ENCODE peak calls at places on chromosomes 12 and 14, in nine cellular contexts. One of them, this sample, is unnamed.

GRCh38 chr14:72961579-72962335 is 35.5 kb downstream of the DCAF4 start:
- DNase-seq in transverse colon: no peak
- DNase-seq in stomach: no peak
- DNase-seq in esophagus muscularis mucosa: no peak
- DNase-seq in K562: no peak
- DNase-seq in HepG2: no peak
- DNase-seq in suprapubic skin: no peak
- DNase-seq in GM12878: no peak
- DNase-seq in upper lobe of left lung: no peak
- DNase-seq in this sample: no peak

GRCh38 chr14:77203611-77204456 is 22.2 kb downstream of the TMEM63C start:
- DNase-seq in transverse colon: no peak
- DNase-seq in stomach: no peak
- DNase-seq in esophagus muscularis mucosa: no peak
- DNase-seq in K562: no peak
- DNase-seq in HepG2: no peak
- DNase-seq in suprapubic skin: no peak
- DNase-seq in GM12878: no peak
- DNase-seq in upper lobe of left lung: no peak
- DNase-seq in this sample: no peak

GRCh38 chr12:2177751-2178150 is 125.0 kb downstream of the CACNA1C start:
- DNase-seq in transverse colon: no peak
- DNase-seq in stomach: no peak
- DNase-seq in esophagus muscularis mucosa: no peak
- DNase-seq in K562: no peak
- DNase-seq in HepG2: no peak
- DNase-seq in suprapubic skin: no peak
- DNase-seq in GM12878: no peak
- DNase-seq in upper lobe of left lung: no peak
- DNase-seq in this sample: peak

GRCh38 chr14:56953884-56954283 is 143.6 kb upstream of the OTX2 start:
- DNase-seq in transverse colon: no peak
- DNase-seq in stomach: no peak
- DNase-seq in esophagus muscularis mucosa: no peak
- DNase-seq in K562: no peak
- DNase-seq in HepG2: no peak
- DNase-seq in suprapubic skin: no peak
- DNase-seq in GM12878: no peak
- DNase-seq in upper lobe of left lung: no peak
- DNase-seq in this sample: no peak

GRCh38 chr14:105930572-105930971 is 404.2 kb downstream of the TMEM121 start:
- DNase-seq in transverse colon: no peak
- DNase-seq in stomach: no peak
- DNase-seq in esophagus muscularis mucosa: no peak
- DNase-seq in K562: no peak
- DNase-seq in HepG2: no peak
- DNase-seq in suprapubic skin: peak
- DNase-seq in GM12878: no peak
- DNase-seq in upper lobe of left lung: no peak
- DNase-seq in this sample: peak

GRCh38 chr14:39266589-39266870 is 32.8 kb downstream of the MIA2 start:
- DNase-seq in transverse colon: peak
- DNase-seq in stomach: peak
- DNase-seq in esophagus muscularis mucosa: no peak
- DNase-seq in K562: no peak
- DNase-seq in HepG2: peak
- DNase-seq in suprapubic skin: peak
- DNase-seq in GM12878: no peak
- DNase-seq in upper lobe of left lung: no peak
- DNase-seq in this sample: peak

GRCh38 chr14:56297449-56297848 is 179.2 kb downstream of the PELI2 start:
- DNase-seq in transverse colon: no peak
- DNase-seq in stomach: no peak
- DNase-seq in esophagus muscularis mucosa: no peak
- DNase-seq in K562: no peak
- DNase-seq in HepG2: no peak
- DNase-seq in suprapubic skin: no peak
- DNase-seq in GM12878: no peak
- DNase-seq in upper lobe of left lung: no peak
- DNase-seq in this sample: no peak

GRCh38 chr14:68807148-68807600 is 14.3 kb upstream of the ZFP36L1 start:
- DNase-seq in transverse colon: no peak
- DNase-seq in stomach: peak
- DNase-seq in esophagus muscularis mucosa: peak
- DNase-seq in K562: peak
- DNase-seq in HepG2: peak
- DNase-seq in suprapubic skin: no peak
- DNase-seq in GM12878: no peak
- DNase-seq in upper lobe of left lung: no peak
- DNase-seq in this sample: peak

GRCh38 chr14:30005114-30005698 is 77.6 kb upstream of the PRKD1 start:
- DNase-seq in transverse colon: no peak
- DNase-seq in stomach: no peak
- DNase-seq in esophagus muscularis mucosa: no peak
- DNase-seq in K562: peak
- DNase-seq in HepG2: peak
- DNase-seq in suprapubic skin: no peak
- DNase-seq in GM12878: no peak
- DNase-seq in upper lobe of left lung: no peak
- DNase-seq in this sample: no peak

GRCh38 chr12:79978692-79979091 is 43.8 kb upstream of the PPP1R12A start:
- DNase-seq in transverse colon: no peak
- DNase-seq in stomach: no peak
- DNase-seq in esophagus muscularis mucosa: no peak
- DNase-seq in K562: no peak
- DNase-seq in HepG2: no peak
- DNase-seq in suprapubic skin: no peak
- DNase-seq in GM12878: no peak
- DNase-seq in upper lobe of left lung: no peak
- DNase-seq in this sample: no peak

GRCh38 chr14:73472182-73473114 is 14.1 kb upstream of the NUMB start:
- DNase-seq in transverse colon: no peak
- DNase-seq in stomach: no peak
- DNase-seq in esophagus muscularis mucosa: no peak
- DNase-seq in K562: peak
- DNase-seq in HepG2: peak
- DNase-seq in suprapubic skin: no peak
- DNase-seq in GM12878: peak
- DNase-seq in upper lobe of left lung: no peak
- DNase-seq in this sample: no peak

DNA sequence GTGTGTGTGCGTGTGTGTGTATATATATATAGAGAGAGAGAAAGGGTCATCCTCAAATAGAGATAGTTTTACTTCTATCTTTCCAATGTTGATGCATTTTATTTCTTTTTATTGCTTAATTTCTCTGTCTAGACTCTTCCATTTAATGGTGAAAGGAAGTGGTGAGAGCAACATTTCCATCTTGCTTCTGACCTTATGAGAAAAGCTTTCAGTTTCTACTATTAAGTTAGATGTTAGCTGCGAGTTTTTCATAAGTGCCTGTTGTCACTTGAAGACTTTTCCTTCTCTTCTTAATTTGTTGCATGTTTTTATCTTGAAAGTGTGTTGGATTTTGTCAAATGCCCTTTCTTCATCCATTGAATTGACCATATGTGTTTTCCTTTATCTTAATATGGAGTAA is 304.4 kb upstream of the FAR2 start:
- DNase-seq in transverse colon: no peak
- DNase-seq in stomach: no peak
- DNase-seq in esophagus muscularis mucosa: no peak
- DNase-seq in K562: no peak
- DNase-seq in HepG2: no peak
- DNase-seq in suprapubic skin: no peak
- DNase-seq in GM12878: no peak
- DNase-seq in upper lobe of left lung: no peak
- DNase-seq in this sample: no peak
- TF ChIP-seq POLR2A in transverse colon: no peak
- TF ChIP-seq POLR2A in stomach: no peak
- TF ChIP-seq POLR2A in esophagus muscularis mucosa: no peak
- TF ChIP-seq POLR2A in K562: no peak
- TF ChIP-seq POLR2A in HepG2: no peak
- TF ChIP-seq POLR2A in suprapubic skin: no peak
- TF ChIP-seq POLR2A in GM12878: no peak
- TF ChIP-seq POLR2A in upper lobe of left lung: no peak
- TF ChIP-seq POLR2A in this sample: no peak

GRCh38 chr14:81172881-81173280 is 47.9 kb downstream of the GTF2A1 start:
- DNase-seq in transverse colon: no peak
- DNase-seq in stomach: no peak
- DNase-seq in esophagus muscularis mucosa: no peak
- DNase-seq in K562: no peak
- DNase-seq in HepG2: no peak
- DNase-seq in suprapubic skin: no peak
- DNase-seq in GM12878: no peak
- DNase-seq in upper lobe of left lung: no peak
- DNase-seq in this sample: no peak

GRCh38 chr14:81170104-81170828 is 50.5 kb downstream of the GTF2A1 start:
- DNase-seq in transverse colon: peak
- DNase-seq in stomach: peak
- DNase-seq in esophagus muscularis mucosa: peak
- DNase-seq in K562: peak
- DNase-seq in HepG2: peak
- DNase-seq in suprapubic skin: peak
- DNase-seq in GM12878: peak
- DNase-seq in upper lobe of left lung: peak
- DNase-seq in this sample: peak

GRCh38 chr14:81170829-81171195 is 49.9 kb downstream of the GTF2A1 start:
- DNase-seq in transverse colon: no peak
- DNase-seq in stomach: no peak
- DNase-seq in esophagus muscularis mucosa: no peak
- DNase-seq in K562: no peak
- DNase-seq in HepG2: no peak
- DNase-seq in suprapubic skin: no peak
- DNase-seq in GM12878: no peak
- DNase-seq in upper lobe of left lung: no peak
- DNase-seq in this sample: no peak

GRCh38 chr14:81169711-81170103 is 51.1 kb downstream of the GTF2A1 start:
- DNase-seq in transverse colon: peak
- DNase-seq in stomach: peak
- DNase-seq in esophagus muscularis mucosa: no peak
- DNase-seq in K562: no peak
- DNase-seq in HepG2: no peak
- DNase-seq in suprapubic skin: peak
- DNase-seq in GM12878: no peak
- DNase-seq in upper lobe of left lung: no peak
- DNase-seq in this sample: peak

GRCh38 chr14:81172353-81172752 is 48.4 kb downstream of the GTF2A1 start:
- DNase-seq in transverse colon: no peak
- DNase-seq in stomach: no peak
- DNase-seq in esophagus muscularis mucosa: no peak
- DNase-seq in K562: no peak
- DNase-seq in HepG2: no peak
- DNase-seq in suprapubic skin: no peak
- DNase-seq in GM12878: no peak
- DNase-seq in upper lobe of left lung: no peak
- DNase-seq in this sample: no peak
- TF ChIP-seq EP300 in transverse colon: no peak
- TF ChIP-seq EP300 in stomach: no peak
- TF ChIP-seq EP300 in esophagus muscularis mucosa: no peak
- TF ChIP-seq EP300 in K562: no peak
- TF ChIP-seq EP300 in HepG2: no peak
- TF ChIP-seq EP300 in suprapubic skin: no peak
- TF ChIP-seq EP300 in GM12878: no peak
- TF ChIP-seq EP300 in upper lobe of left lung: no peak
- TF ChIP-seq EP300 in this sample: no peak

GRCh38 chr14:101290681-101291080 is 270.6 kb upstream of the DIO3 start:
- DNase-seq in transverse colon: no peak
- DNase-seq in stomach: no peak
- DNase-seq in esophagus muscularis mucosa: no peak
- DNase-seq in K562: no peak
- DNase-seq in HepG2: no peak
- DNase-seq in suprapubic skin: no peak
- DNase-seq in GM12878: no peak
- DNase-seq in upper lobe of left lung: no peak
- DNase-seq in this sample: no peak

GRCh38 chr14:101288436-101289229 is 272.7 kb upstream of the DIO3 start:
- DNase-seq in transverse colon: no peak
- DNase-seq in stomach: no peak
- DNase-seq in esophagus muscularis mucosa: peak
- DNase-seq in K562: no peak
- DNase-seq in HepG2: peak
- DNase-seq in suprapubic skin: no peak
- DNase-seq in GM12878: no peak
- DNase-seq in upper lobe of left lung: no peak
- DNase-seq in this sample: no peak

GRCh38 chr14:101289911-101290310 is 271.4 kb upstream of the DIO3 start:
- DNase-seq in transverse colon: no peak
- DNase-seq in stomach: no peak
- DNase-seq in esophagus muscularis mucosa: no peak
- DNase-seq in K562: no peak
- DNase-seq in HepG2: no peak
- DNase-seq in suprapubic skin: no peak
- DNase-seq in GM12878: no peak
- DNase-seq in upper lobe of left lung: no peak
- DNase-seq in this sample: no peak

GRCh38 chr14:101291390-101291789 is 269.9 kb upstream of the DIO3 start:
- DNase-seq in transverse colon: no peak
- DNase-seq in stomach: no peak
- DNase-seq in esophagus muscularis mucosa: peak
- DNase-seq in K562: no peak
- DNase-seq in HepG2: no peak
- DNase-seq in suprapubic skin: no peak
- DNase-seq in GM12878: no peak
- DNase-seq in upper lobe of left lung: no peak
- DNase-seq in this sample: no peak

GRCh38 chr14:101289230-101289690 is 272.0 kb upstream of the DIO3 start:
- DNase-seq in transverse colon: peak
- DNase-seq in stomach: no peak
- DNase-seq in esophagus muscularis mucosa: peak
- DNase-seq in K562: no peak
- DNase-seq in HepG2: peak
- DNase-seq in suprapubic skin: no peak
- DNase-seq in GM12878: no peak
- DNase-seq in upper lobe of left lung: no peak
- DNase-seq in this sample: no peak
- TF ChIP-seq POLR2AphosphoS5 in transverse colon: no peak
- TF ChIP-seq POLR2AphosphoS5 in stomach: no peak
- TF ChIP-seq POLR2AphosphoS5 in esophagus muscularis mucosa: no peak
- TF ChIP-seq POLR2AphosphoS5 in K562: no peak
- TF ChIP-seq POLR2AphosphoS5 in HepG2: no peak
- TF ChIP-seq POLR2AphosphoS5 in suprapubic skin: no peak
- TF ChIP-seq POLR2AphosphoS5 in GM12878: no peak
- TF ChIP-seq POLR2AphosphoS5 in upper lobe of left lung: no peak
- TF ChIP-seq POLR2AphosphoS5 in this sample: no peak

DNA sequence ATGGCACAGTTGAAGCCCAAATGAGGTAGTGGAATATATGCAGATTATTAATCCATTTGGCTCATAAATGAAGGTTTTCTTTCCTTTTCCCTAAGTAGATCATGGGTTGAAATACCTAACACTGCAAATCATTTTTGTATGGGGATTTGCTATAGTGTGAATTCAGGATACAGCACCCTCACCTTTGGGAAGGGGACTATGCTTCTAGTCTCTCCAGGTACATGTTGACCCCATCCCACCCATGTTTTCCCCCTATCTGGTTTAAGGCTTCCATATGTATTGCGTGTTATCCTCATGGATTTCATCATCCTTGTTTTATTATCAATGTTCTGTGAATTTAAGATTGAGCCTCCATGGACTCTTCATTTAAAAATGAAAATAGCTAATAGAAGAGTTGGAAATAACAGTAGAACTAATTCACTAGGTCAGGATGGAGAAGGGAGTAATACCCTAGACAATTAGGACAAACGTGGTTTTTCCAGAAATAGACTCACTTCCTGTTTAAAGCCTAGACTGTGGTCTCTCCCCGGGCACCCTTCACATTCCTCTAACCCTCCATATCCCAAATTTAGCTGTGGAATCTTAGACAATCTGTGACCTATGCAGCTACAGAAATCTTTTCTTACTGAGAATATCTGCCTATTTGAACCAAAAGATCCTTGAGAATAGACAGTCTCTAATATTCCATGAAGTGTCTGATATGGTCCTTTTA is 56.5 kb downstream of the DAD1 start:
- DNase-seq in transverse colon: no peak
- DNase-seq in stomach: no peak
- DNase-seq in esophagus muscularis mucosa: no peak
- DNase-seq in K562: no peak
- DNase-seq in HepG2: no peak
- DNase-seq in suprapubic skin: no peak
- DNase-seq in GM12878: no peak
- DNase-seq in upper lobe of left lung: no peak
- DNase-seq in this sample: no peak
- TF ChIP-seq POLR2A in transverse colon: no peak
- TF ChIP-seq POLR2A in stomach: no peak
- TF ChIP-seq POLR2A in esophagus muscularis mucosa: no peak
- TF ChIP-seq POLR2A in K562: no peak
- TF ChIP-seq POLR2A in HepG2: no peak
- TF ChIP-seq POLR2A in suprapubic skin: no peak
- TF ChIP-seq POLR2A in GM12878: peak
- TF ChIP-seq POLR2A in upper lobe of left lung: no peak
- TF ChIP-seq POLR2A in this sample: no peak

This sample was measured in sigmoid colon.